ENCODE peak calls at places on chromosomes 5 and 9, in four cellular contexts. One of them, this sample, is unnamed.
A peak's percentile ranks its signal among the peaks of the same experiment; 100 is the strongest.

GRCh38 chr9:132201139-132201538 is 39.3 kb downstream of the NTNG2 start:
- DNase-seq in H1: no peak
- DNase-seq in HepG2: no peak
- DNase-seq in GM12878: no peak
- DNase-seq in this sample: no peak

GRCh38 chr5:31824886-31825774 is 186.2 kb downstream of the PDZD2 start:
- DNase-seq in H1: no peak
- DNase-seq in HepG2: peak; percentile 41
- DNase-seq in GM12878: no peak
- DNase-seq in this sample: peak; percentile 30

GRCh38 chr5:912356-913091 is 19.8 kb downstream of the TRIP13 start:
- DNase-seq in H1: no peak
- DNase-seq in HepG2: no peak
- DNase-seq in GM12878: no peak
- DNase-seq in this sample: no peak

GRCh38 chr9:90972057-90972456 is 170.4 kb downstream of the SYK start:
- DNase-seq in H1: no peak
- DNase-seq in HepG2: no peak
- DNase-seq in GM12878: peak; percentile 30
- DNase-seq in this sample: no peak

GRCh38 chr5:151742870-151743294 is 15.5 kb downstream of the ATOX1 start:
- DNase-seq in H1: no peak
- DNase-seq in HepG2: peak; percentile 41
- DNase-seq in GM12878: no peak
- DNase-seq in this sample: peak; percentile 29

GRCh38 chr9:21758540-21758939 is 43.9 kb upstream of the MTAP start:
- DNase-seq in H1: no peak
- DNase-seq in HepG2: no peak
- DNase-seq in GM12878: no peak
- DNase-seq in this sample: no peak

GRCh38 chr9:127497656-127498290 is 46.5 kb downstream of the LRSAM1 start:
- DNase-seq in H1: no peak
- DNase-seq in HepG2: no peak
- DNase-seq in GM12878: no peak
- DNase-seq in this sample: no peak

GRCh38 chr9:129023036-129023907 is 4.9 kb downstream of the SH3GLB2 start:
- DNase-seq in H1: no peak
- DNase-seq in HepG2: no peak
- DNase-seq in GM12878: no peak
- DNase-seq in this sample: peak; percentile 80

GRCh38 chr5:178625679-178626483 is 969 bp downstream of the CLK4 start:
- DNase-seq in H1: no peak
- DNase-seq in HepG2: no peak
- DNase-seq in GM12878: no peak
- DNase-seq in this sample: no peak

GRCh38 chr5:175494271-175495183 is 16.2 kb downstream of the SFXN1 start:
- DNase-seq in H1: no peak
- DNase-seq in HepG2: no peak
- DNase-seq in GM12878: no peak
- DNase-seq in this sample: no peak

GRCh38 chr5:167918492-167919267 is 372.8 kb upstream of the WWC1 start:
- DNase-seq in H1: no peak
- DNase-seq in HepG2: no peak
- DNase-seq in GM12878: no peak
- DNase-seq in this sample: no peak

GRCh38 chr9:72926506-72926905 is 26.3 kb downstream of the ALDH1A1 start:
- DNase-seq in H1: no peak
- DNase-seq in HepG2: no peak
- DNase-seq in GM12878: no peak
- DNase-seq in this sample: no peak

GRCh38 chr5:154370119-154370518 is 75.7 kb upstream of the SAP30L start:
- DNase-seq in H1: no peak
- DNase-seq in HepG2: no peak
- DNase-seq in GM12878: no peak
- DNase-seq in this sample: no peak

GRCh38 chr9:74447451-74448193 is 49.5 kb upstream of the RORB start:
- DNase-seq in H1: no peak
- DNase-seq in HepG2: no peak
- DNase-seq in GM12878: no peak
- DNase-seq in this sample: no peak

GRCh38 chr5:44387391-44387790 is 1.8 kb downstream of the FGF10 start:
- DNase-seq in H1: no peak
- DNase-seq in HepG2: no peak
- DNase-seq in GM12878: no peak
- DNase-seq in this sample: no peak

GRCh38 chr5:173235499-173236394 is 741 bp upstream of the NKX2-5 start:
- DNase-seq in H1: no peak
- DNase-seq in HepG2: no peak
- DNase-seq in GM12878: no peak
- DNase-seq in this sample: no peak

GRCh38 chr5:2936413-2936812 is 184.9 kb upstream of the IRX2 start:
- DNase-seq in H1: no peak
- DNase-seq in HepG2: no peak
- DNase-seq in GM12878: no peak
- DNase-seq in this sample: no peak

GRCh38 chr5:39616131-39616530 is 191.4 kb upstream of the DAB2 start:
- DNase-seq in H1: no peak
- DNase-seq in HepG2: no peak
- DNase-seq in GM12878: no peak
- DNase-seq in this sample: no peak
- TF ChIP-seq JUND in H1: no peak
- TF ChIP-seq JUND in HepG2: no peak
- TF ChIP-seq JUND in GM12878: no peak
- TF ChIP-seq JUND in this sample: no peak

GRCh38 chr5:124574521-124575436 is 171.7 kb downstream of the ZNF608 start:
- DNase-seq in H1: no peak
- DNase-seq in HepG2: no peak
- DNase-seq in GM12878: no peak
- DNase-seq in this sample: no peak
- TF ChIP-seq CREB1 in H1: no peak
- TF ChIP-seq CREB1 in HepG2: no peak
- TF ChIP-seq CREB1 in GM12878: no peak
- TF ChIP-seq CREB1 in this sample: no peak

DNA sequence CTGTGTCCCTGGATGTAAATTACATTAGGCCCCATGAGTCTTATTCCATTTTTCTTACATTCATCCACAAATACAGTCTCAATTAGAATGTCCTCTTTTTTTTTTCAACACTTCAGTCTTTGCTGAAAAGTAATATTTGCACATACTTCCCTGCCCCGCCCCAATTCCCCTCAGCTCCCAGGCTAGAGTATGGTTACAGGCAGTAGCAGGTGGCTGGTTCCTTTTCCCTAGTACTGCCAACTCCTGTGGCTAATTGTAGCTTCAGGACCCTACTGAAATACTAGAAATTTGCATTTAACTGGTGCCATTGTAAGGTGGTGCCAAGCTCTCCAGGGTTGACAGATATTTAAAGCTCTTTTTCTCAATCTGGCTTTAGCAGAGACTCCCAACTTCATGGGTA is 80.3 kb downstream of the FAM81B start:
- DNase-seq in H1: no peak
- DNase-seq in HepG2: no peak
- DNase-seq in GM12878: no peak
- DNase-seq in this sample: no peak
- TF ChIP-seq JUND in H1: no peak
- TF ChIP-seq JUND in HepG2: no peak
- TF ChIP-seq JUND in GM12878: no peak
- TF ChIP-seq JUND in this sample: no peak

DNA sequence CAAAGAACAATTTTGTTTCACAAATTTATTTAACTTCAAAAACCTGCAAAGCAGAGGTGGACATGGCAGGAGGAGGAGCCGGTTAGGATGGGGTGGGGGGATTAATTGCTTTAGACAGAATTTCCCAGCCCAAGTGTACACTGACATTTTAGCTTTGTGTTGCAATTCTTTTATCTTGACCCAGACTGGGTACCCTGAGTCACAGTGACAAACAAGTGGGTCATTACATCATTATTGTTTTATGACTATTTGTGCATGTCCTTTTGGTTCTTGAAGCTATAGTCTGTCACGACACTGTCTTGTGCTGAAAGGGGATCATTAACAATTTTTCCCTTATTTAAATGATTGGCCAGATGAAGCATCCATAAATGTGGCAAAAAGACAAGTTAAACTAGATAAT is 84.5 kb upstream of the VCAN start:
- DNase-seq in H1: no peak
- DNase-seq in HepG2: no peak
- DNase-seq in GM12878: no peak
- DNase-seq in this sample: no peak
- TF ChIP-seq CREB1 in H1: no peak
- TF ChIP-seq CREB1 in HepG2: no peak
- TF ChIP-seq CREB1 in GM12878: no peak
- TF ChIP-seq CREB1 in this sample: no peak

GRCh38 chr9:89458768-89459496 is 39.0 kb downstream of the SEMA4D start:
- DNase-seq in H1: no peak
- DNase-seq in HepG2: no peak
- DNase-seq in GM12878: no peak
- DNase-seq in this sample: no peak

GRCh38 chr9:89460551-89460950 is 37.4 kb downstream of the SEMA4D start:
- DNase-seq in H1: no peak
- DNase-seq in HepG2: no peak
- DNase-seq in GM12878: no peak
- DNase-seq in this sample: no peak

GRCh38 chr9:89455356-89455824 is 42.5 kb downstream of the SEMA4D start:
- DNase-seq in H1: no peak
- DNase-seq in HepG2: no peak
- DNase-seq in GM12878: no peak
- DNase-seq in this sample: no peak

GRCh38 chr9:89454498-89455355 is 43.2 kb downstream of the SEMA4D start:
- DNase-seq in H1: no peak
- DNase-seq in HepG2: no peak
- DNase-seq in GM12878: no peak
- DNase-seq in this sample: no peak

GRCh38 chr9:89457376-89457855 is 40.5 kb downstream of the SEMA4D start:
- DNase-seq in H1: no peak
- DNase-seq in HepG2: no peak
- DNase-seq in GM12878: no peak
- DNase-seq in this sample: no peak
- TF ChIP-seq JUND in H1: no peak
- TF ChIP-seq JUND in HepG2: no peak
- TF ChIP-seq JUND in GM12878: no peak
- TF ChIP-seq JUND in this sample: no peak

GRCh38 chr9:5639816-5640215 is 10.9 kb downstream of the RIC1 start:
- DNase-seq in H1: no peak
- DNase-seq in HepG2: no peak
- DNase-seq in GM12878: no peak
- DNase-seq in this sample: no peak
- TF ChIP-seq CREB1 in H1: no peak
- TF ChIP-seq CREB1 in HepG2: no peak
- TF ChIP-seq CREB1 in GM12878: no peak
- TF ChIP-seq CREB1 in this sample: no peak

DNA sequence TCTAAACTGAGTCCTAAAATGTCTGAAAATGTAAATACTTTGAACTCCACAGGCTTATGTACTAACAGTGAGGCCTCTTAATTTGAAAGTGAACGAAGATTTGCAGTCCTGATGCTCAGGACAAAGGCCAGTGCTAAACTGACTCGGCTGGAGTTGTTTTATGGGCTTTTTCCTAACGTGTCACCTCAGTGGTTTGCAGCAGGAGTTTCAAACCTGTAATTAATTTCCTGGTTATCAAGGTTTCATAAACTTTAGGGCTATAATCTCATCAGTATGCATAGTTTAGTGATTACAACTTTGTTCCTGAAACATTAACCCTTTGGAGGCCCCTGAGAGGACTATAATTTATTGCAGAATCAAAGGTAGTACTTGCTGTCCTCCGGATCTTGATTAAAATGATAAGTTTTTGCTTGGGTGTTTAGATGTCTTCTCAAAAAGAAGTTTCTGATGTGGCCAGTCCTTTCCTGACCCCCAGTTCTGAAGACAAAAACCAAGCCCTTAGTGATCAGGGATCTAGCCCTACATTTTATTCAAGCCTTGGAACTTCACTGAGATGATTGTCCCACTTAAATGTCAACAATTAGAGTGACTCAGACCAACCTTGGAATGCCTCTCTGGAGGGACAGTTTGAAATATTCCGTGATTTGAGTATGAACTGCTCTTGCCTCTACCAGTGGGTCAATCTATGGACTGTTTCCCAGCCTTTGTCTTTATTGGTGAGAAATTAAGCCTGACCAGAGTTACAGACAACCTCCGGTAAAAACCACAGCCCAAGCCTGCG is 11.1 kb upstream of the S100Z start:
- DNase-seq in H1: no peak
- DNase-seq in HepG2: peak; percentile 15
- DNase-seq in GM12878: no peak
- DNase-seq in this sample: no peak
- TF ChIP-seq JUND in H1: no peak
- TF ChIP-seq JUND in HepG2: no peak
- TF ChIP-seq JUND in GM12878: no peak
- TF ChIP-seq JUND in this sample: no peak

GRCh38 chr5:113043491-113043931 is 66.9 kb downstream of the DCP2 start:
- DNase-seq in H1: peak; percentile 41
- DNase-seq in HepG2: peak; percentile 7
- DNase-seq in GM12878: no peak
- DNase-seq in this sample: no peak
- TF ChIP-seq CREB1 in H1: no peak
- TF ChIP-seq CREB1 in HepG2: no peak
- TF ChIP-seq CREB1 in GM12878: no peak
- TF ChIP-seq CREB1 in this sample: no peak

This sample was measured in K562.